ENCODE peak calls at places on chromosomes 2 and 18, in eight cellular contexts. T is astrocyte of the cerebellum; Y is NCI-H345; I is Kasumi-1; C is hypothalamus; N is activated T-cell treated with anti-CD3 and anti-CD28 coated beads, Interleukin-2, amount 50 U/mL, for 1 hour; Q is prostate gland; V is HCT116. H is an unnamed sample.

GRCh38 chr2:236859896-236860295 is 225.8 kb upstream of the COPS8 start:
- DNase-seq in T (no peak), Y (no peak), C (no peak), I (no peak), V (no peak), N (no peak), Q (no peak), H (no peak)

GRCh38 chr2:27977623-27978312 is 87.2 kb downstream of the BABAM2 start:
- DNase-seq in C (no peak), Y (no peak), V (peak; percentile 84), N (no peak), I (no peak), T (peak; percentile 49), Q (no peak), H (no peak)

GRCh38 chr2:86037795-86038192 is 67.9 kb downstream of the POLR1A start:
- DNase-seq in N (peak; percentile 54), T (no peak), V (no peak), C (no peak), Y (no peak), Q (no peak), I (no peak), H (no peak)

GRCh38 chr2:138356178-138356577 is 145.4 kb upstream of the SPOPL start:
- DNase-seq in I (no peak), Y (no peak), N (no peak), V (no peak), T (peak; percentile 57), C (no peak), Q (peak; percentile 4), H (no peak)

GRCh38 chr2:36973320-36973719 is 7.0 kb upstream of the STRN start:
- DNase-seq in N (no peak), Q (no peak), T (no peak), C (no peak), I (no peak), V (no peak), Y (no peak), H (peak; percentile 14)

GRCh38 chr2:37274354-37274965 is 43.0 kb downstream of the NDUFAF7 start:
- DNase-seq in V (no peak), N (no peak), Y (no peak), Q (no peak), C (no peak), I (no peak), T (no peak), H (no peak)

GRCh38 chr2:48174503-48174902 is 268.2 kb upstream of the FBXO11 start:
- DNase-seq in V (no peak), N (no peak), T (no peak), C (no peak), Q (no peak), I (no peak), Y (no peak), H (peak; percentile 25)

GRCh38 chr2:29601872-29602271 is 319.5 kb downstream of the ALK start:
- DNase-seq in C (no peak), Q (no peak), V (no peak), T (no peak), I (no peak), Y (no peak), N (no peak), H (no peak)

GRCh38 chr2:208025037-208025813 is at the start of gene PLEKHM3:
- DNase-seq in V (peak; percentile 71), Y (peak; percentile 77), C (peak; percentile 50), Q (peak; percentile 78), T (peak; percentile 61), I (peak; percentile 49), N (peak; percentile 80), H (peak; percentile 91)

GRCh38 chr2:130819226-130819914 is 17.3 kb upstream of the ARHGEF4 start:
- DNase-seq in C (no peak), Q (no peak), I (no peak), T (no peak), Y (no peak), V (no peak), N (no peak), H (no peak)

GRCh38 chr2:219554369-219554768 is 10.5 kb downstream of the TMEM198 start:
- DNase-seq in N (no peak), Y (no peak), V (no peak), C (no peak), Q (no peak), T (no peak), I (no peak), H (no peak)

GRCh38 chr2:18924905-18925691 is 335.7 kb upstream of the NT5C1B start:
- DNase-seq in N (no peak), Q (no peak), C (no peak), V (no peak), Y (no peak), I (no peak), T (peak; percentile 78), H (no peak)

GRCh38 chr2:20186078-20186854 is 38.7 kb downstream of the SDC1 start:
- DNase-seq in Q (no peak), V (no peak), Y (no peak), T (no peak), C (no peak), I (peak; percentile 90), N (no peak), H (peak; percentile 81)

GRCh38 chr2:61318553-61318952 is 152.3 kb downstream of the USP34 start:
- DNase-seq in N (no peak), T (no peak), C (no peak), Q (no peak), I (no peak), Y (no peak), V (no peak), H (no peak)

GRCh38 chr2:191322838-191323506 is 77.8 kb downstream of the MYO1B start:
- DNase-seq in V (no peak), T (no peak), Q (no peak), N (no peak), C (no peak), Y (no peak), I (peak; percentile 41), H (peak; percentile 75)

GRCh38 chr2:30631051-30631671 is 176.1 kb downstream of the CAPN13 start:
- DNase-seq in V (no peak), C (no peak), I (peak; percentile 5), N (no peak), Y (no peak), Q (no peak), T (no peak), H (peak; percentile 47)

GRCh38 chr2:128473175-128474013 is 154.7 kb upstream of the HS6ST1 start:
- DNase-seq in N (no peak), V (no peak), T (peak; percentile 12), I (peak; percentile 99), Y (no peak), C (no peak), Q (peak; percentile 42), H (peak; percentile 99)

GRCh38 chr2:233267516-233268245 is 16.2 kb downstream of the ATG16L1 start:
- DNase-seq in Y (no peak), N (peak; percentile 78), T (no peak), C (no peak), I (no peak), V (no peak), Q (no peak), H (peak; percentile 37)

GRCh38 chr2:223589901-223590300 is 12.3 kb downstream of the SCG2 start:
- DNase-seq in T (no peak), C (no peak), Y (no peak), V (no peak), Q (no peak), N (no peak), I (peak; percentile 1), H (no peak)

GRCh38 chr18:75638597-75639467 is 211.3 kb upstream of the SMIM21 start:
- DNase-seq in I (peak; percentile 77), T (peak; percentile 55), Y (peak; percentile 44), V (no peak), N (no peak), Q (no peak), C (peak; percentile 31), H (peak; percentile 44)

GRCh38 chr18:31723998-31724711 is 36.5 kb downstream of the SLC25A52 start:
- DNase-seq in C (no peak), Q (peak; percentile 44), T (no peak), N (no peak), I (no peak), V (no peak), Y (no peak), H (no peak)

GRCh38 chr2:145743016-145743415 is 1223.1 kb upstream of the ZEB2 start:
- DNase-seq in I (no peak), Q (no peak), N (no peak), V (no peak), Y (no peak), T (no peak), C (no peak), H (no peak)

GRCh38 chr2:118095610-118096009 is 7.3 kb downstream of the INSIG2 start:
- DNase-seq in Q (no peak), N (no peak), V (no peak), C (no peak), Y (no peak), T (no peak), I (no peak), H (no peak)

GRCh38 chr2:10873790-10874437 is 37.8 kb upstream of the KCNF1 start:
- DNase-seq in I (no peak), Q (no peak), C (no peak), V (no peak), T (no peak), N (no peak), Y (peak; percentile 6), H (no peak)

GRCh38 chr2:45253151-45253550 is 243.9 kb upstream of the SIX2 start:
- DNase-seq in Q (no peak), N (no peak), C (no peak), I (no peak), V (no peak), T (no peak), Y (no peak), H (no peak)

GRCh38 chr18:11874676-11875075 is 23.5 kb downstream of the CHMP1B start:
- DNase-seq in C (no peak), Q (no peak), I (no peak), T (no peak), N (no peak), Y (no peak), V (no peak), H (no peak)

GRCh38 chr2:71608441-71608840 is 155.1 kb downstream of the DYSF start:
- DNase-seq in Y (no peak), N (no peak), T (no peak), V (no peak), Q (no peak), C (no peak), I (no peak), H (no peak)

GRCh38 chr18:34397286-34397896 is 172.7 kb upstream of the NOL4 start:
- DNase-seq in C (no peak), Y (no peak), V (no peak), I (no peak), N (no peak), T (no peak), Q (no peak), H (no peak)

GRCh38 chr2:74499940-74500577 is 656 bp upstream of the LBX2 start:
- DNase-seq in Y (no peak), V (no peak), I (no peak), T (no peak), C (no peak), N (no peak), Q (no peak), H (no peak)

GRCh38 chr18:76348267-76349066 is 146.6 kb downstream of the ZNF516 start:
- DNase-seq in I (no peak), Y (peak; percentile 77), T (no peak), C (no peak), N (no peak), Q (peak; percentile 37), V (no peak), H (no peak)

GRCh38 chr2:11899264-11899818 is 152.9 kb downstream of the LPIN1 start:
- DNase-seq in Q (no peak), I (no peak), T (peak; percentile 35), V (no peak), Y (no peak), C (no peak), N (no peak), H (no peak)

H was measured in KBM-7.